ENCODE peak calls at places on chromosomes 1 and 21, in six cellular contexts. V is NCI-H1092, Q is AG09319, F is NCI-H2171, U is GDM1, J is ACHN. Y is an unnamed sample.

GRCh38 chr1:214920337-214920736 is 162.2 kb upstream of the KCNK2 start:
- DNase-seq in U (no peak), Q (no peak), V (no peak), F (no peak), J (no peak), Y (no peak)

GRCh38 chr1:46682064-46682463 is 10.4 kb downstream of the TEX38 start:
- DNase-seq in J (no peak), Q (no peak), F (no peak), V (no peak), U (no peak), Y (no peak)

GRCh38 chr1:32240140-32240951 is 6.7 kb upstream of the FAM167B start:
- DNase-seq in F (peak), J (peak), Q (no peak), V (peak), U (no peak), Y (no peak)

GRCh38 chr1:184892116-184892515 is 82.2 kb downstream of the NIBAN1 start:
- DNase-seq in U (no peak), J (no peak), F (no peak), V (no peak), Q (no peak), Y (no peak)

GRCh38 chr1:1431845-1432565 is 3.5 kb upstream of the VWA1 start:
- DNase-seq in J (no peak), V (no peak), F (no peak), U (no peak), Q (no peak), Y (no peak)

GRCh38 chr1:31013187-31013864 is 52.2 kb downstream of the PUM1 start:
- DNase-seq in J (peak), V (no peak), F (no peak), U (no peak), Q (no peak), Y (no peak)

GRCh38 chr1:9746651-9747050 is 77.1 kb downstream of the CLSTN1 start:
- DNase-seq in J (no peak), U (no peak), F (no peak), Q (no peak), V (no peak), Y (no peak)

GRCh38 chr1:230280054-230280795 is 145.9 kb downstream of the PGBD5 start:
- DNase-seq in J (no peak), V (no peak), U (no peak), Q (no peak), F (no peak), Y (no peak)

GRCh38 chr1:148353461-148354283 is 129.4 kb downstream of the PPIAL4G start:
- DNase-seq in U (no peak), F (no peak), V (no peak), J (no peak), Q (peak), Y (no peak)

GRCh38 chr1:11982010-11982392 is 1.8 kb downstream of the MFN2 start:
- DNase-seq in U (no peak), F (no peak), Q (no peak), J (no peak), V (no peak), Y (no peak)

GRCh38 chr1:1535989-1536937 is 4.2 kb downstream of the TMEM240 start:
- DNase-seq in U (no peak), V (no peak), J (no peak), Q (no peak), F (no peak), Y (no peak)

GRCh38 chr1:79043506-79043905 is 37.0 kb upstream of the ADGRL4 start:
- DNase-seq in V (no peak), U (no peak), J (peak), Q (peak), F (no peak), Y (no peak)

GRCh38 chr1:118960567-118961136 is 27.5 kb downstream of the TBX15 start:
- DNase-seq in Q (no peak), U (no peak), F (no peak), V (no peak), J (peak), Y (no peak)

GRCh38 chr1:159132271-159132881 is 39.0 kb upstream of the CADM3 start:
- DNase-seq in F (peak), U (peak), V (peak), J (peak), Q (peak), Y (no peak)

GRCh38 chr1:219092206-219092605 is 81.5 kb upstream of the LYPLAL1 start:
- DNase-seq in J (no peak), Q (no peak), V (no peak), F (no peak), U (no peak), Y (no peak)

GRCh38 chr1:211648336-211648735 is 27.1 kb downstream of the NEK2 start:
- DNase-seq in F (no peak), U (no peak), Q (no peak), V (no peak), J (no peak), Y (no peak)

GRCh38 chr1:2383576-2383975 is 7.8 kb downstream of the MORN1 start:
- DNase-seq in Q (no peak), J (no peak), F (no peak), V (no peak), U (no peak), Y (no peak)

GRCh38 chr1:226134170-226135058 is 52.1 kb downstream of the ACBD3 start:
- DNase-seq in Q (no peak), F (no peak), U (no peak), J (no peak), V (peak), Y (no peak)

GRCh38 chr1:229124471-229125198 is 146.3 kb upstream of the RAB4A start:
- DNase-seq in V (no peak), J (no peak), U (no peak), F (no peak), Q (no peak), Y (no peak)

GRCh38 chr21:40793057-40793456 is 53.9 kb downstream of the DSCAM start:
- DNase-seq in Q (no peak), J (no peak), F (no peak), V (peak), U (no peak), Y (no peak)

GRCh38 chr1:26351591-26352337 is 2.2 kb downstream of the CRYBG2 start:
- DNase-seq in F (no peak), V (no peak), Q (no peak), J (peak), U (no peak), Y (no peak)

GRCh38 chr1:87956766-87957165 is 628.1 kb downstream of the LMO4 start:
- DNase-seq in U (no peak), J (peak), V (no peak), Q (peak), F (no peak), Y (no peak)

GRCh38 chr1:211323156-211324063 is 3.2 kb upstream of the TRAF5 start:
- DNase-seq in F (peak), V (peak), Q (no peak), U (peak), J (peak), Y (no peak)

GRCh38 chr1:198018529-198018928 is 101.4 kb downstream of the LHX9 start:
- DNase-seq in F (no peak), V (no peak), J (no peak), U (no peak), Q (no peak), Y (no peak)

GRCh38 chr1:3472088-3472850 is 17.8 kb downstream of the ARHGEF16 start:
- DNase-seq in J (no peak), Q (no peak), F (no peak), V (no peak), U (no peak), Y (no peak)

GRCh38 chr1:151540982-151541377 is 871 bp downstream of the TUFT1 start:
- DNase-seq in V (no peak), U (no peak), J (no peak), F (no peak), Q (no peak), Y (no peak)

GRCh38 chr21:42636931-42637601 is 16.4 kb upstream of the PDE9A start:
- DNase-seq in V (no peak), F (no peak), Q (no peak), J (no peak), U (no peak), Y (no peak)

GRCh38 chr1:171597203-171597602 is 24.8 kb upstream of the MYOCOS start:
- DNase-seq in Q (no peak), F (no peak), J (no peak), U (no peak), V (no peak), Y (no peak)

GRCh38 chr1:78497196-78497595 is 6.4 kb downstream of the PTGFR start:
- DNase-seq in F (no peak), U (no peak), V (no peak), Q (no peak), J (peak), Y (no peak)

GRCh38 chr21:19844334-19844733 is 1153.9 kb upstream of the NCAM2 start:
- DNase-seq in Q (no peak), F (no peak), J (no peak), V (no peak), U (no peak), Y (no peak)

GRCh38 chr1:188669715-188670114 is 1807.9 kb downstream of the BRINP3 start:
- DNase-seq in F (peak), U (no peak), Q (no peak), V (no peak), J (no peak), Y (no peak)

GRCh38 chr1:108048311-108049082 is 83.5 kb upstream of the VAV3 start:
- DNase-seq in U (peak), J (no peak), Q (no peak), V (no peak), F (no peak), Y (no peak)

GRCh38 chr21:41161428-41161827 is 6.5 kb upstream of the BACE2 start:
- DNase-seq in V (no peak), Q (no peak), J (no peak), F (no peak), U (no peak), Y (no peak)

GRCh38 chr21:39451332-39452206 is at the start of gene SH3BGR:
- DNase-seq in Q (no peak), V (no peak), J (no peak), U (no peak), F (no peak), Y (no peak)

GRCh38 chr1:226475112-226475511 is 67.2 kb upstream of the PARP1 start:
- DNase-seq in F (no peak), V (no peak), U (no peak), J (no peak), Q (no peak), Y (no peak)

Y was measured in brain pericyte.